ENCODE peak calls at places on chromosomes 5 and 9, in seven cellular contexts. Q, I, L, V, A, N and M are unnamed samples.

GRCh38 chr5:151212361-151212899 is 11.5 kb downstream of the CCDC69 start:
- DNase-seq in Q (no peak), I (no peak), L (peak), V (no peak), A (peak), N (no peak), M (no peak)

GRCh38 chr5:177310757-177311173 is 933 bp downstream of the MXD3 start:
- DNase-seq in Q (peak), I (no peak), L (peak), V (no peak), A (no peak), N (peak), M (peak)

GRCh38 chr5:112848116-112848811 is 12.8 kb upstream of the SRP19 start:
- DNase-seq in Q (peak), I (no peak), L (peak), V (peak), A (no peak), N (peak), M (peak)

GRCh38 chr5:156367602-156368001 is 40.6 kb downstream of the SGCD start:
- DNase-seq in Q (no peak), I (no peak), L (no peak), V (no peak), A (peak), N (no peak), M (no peak)

GRCh38 chr5:82335807-82336206 is 57.7 kb upstream of the RPS23 start:
- DNase-seq in Q (no peak), I (no peak), L (no peak), V (no peak), A (no peak), N (no peak), M (no peak)

GRCh38 chr5:2295476-2295875 is 412.8 kb upstream of the IRX4 start:
- DNase-seq in Q (no peak), I (no peak), L (no peak), V (no peak), A (no peak), N (no peak), M (no peak)

GRCh38 chr5:58794875-58795274 is 212.0 kb downstream of the RAB3C start:
- DNase-seq in Q (no peak), I (no peak), L (peak), V (no peak), A (no peak), N (no peak), M (peak)

GRCh38 chr9:86353591-86354047 is 591 bp downstream of the TUT7 start:
- DNase-seq in Q (peak), I (no peak), L (peak), V (no peak), A (no peak), N (peak), M (peak)

GRCh38 chr5:146334074-146334533 is 4.5 kb upstream of the POU4F3 start:
- DNase-seq in Q (no peak), I (no peak), L (no peak), V (no peak), A (no peak), N (no peak), M (no peak)

GRCh38 chr5:96669919-96670318 is 7.7 kb downstream of the CAST start:
- DNase-seq in Q (no peak), I (no peak), L (no peak), V (no peak), A (no peak), N (no peak), M (no peak)

GRCh38 chr5:77431719-77432118 is 60.4 kb downstream of the WDR41 start:
- DNase-seq in Q (no peak), I (no peak), L (no peak), V (no peak), A (no peak), N (no peak), M (no peak)

GRCh38 chr5:77438057-77438456 is 54.1 kb downstream of the WDR41 start:
- DNase-seq in Q (no peak), I (no peak), L (no peak), V (no peak), A (no peak), N (no peak), M (no peak)

GRCh38 chr5:77431286-77431685 is 60.8 kb downstream of the WDR41 start:
- DNase-seq in Q (no peak), I (no peak), L (no peak), V (no peak), A (no peak), N (peak), M (peak)

GRCh38 chr5:77437194-77437593 is 54.9 kb downstream of the WDR41 start:
- DNase-seq in Q (no peak), I (no peak), L (peak), V (peak), A (no peak), N (no peak), M (peak)
- TF ChIP-seq CTCF in Q (no peak), I (peak), L (peak), V (no peak), A (peak), N (peak), M (peak)

GRCh38 chr5:171630047-171630669 is 155.5 kb upstream of the SMIM23 start:
- DNase-seq in Q (peak), I (no peak), L (no peak), V (peak), A (peak), N (peak), M (peak)
- H3K4me3 ChIP-seq in Q (no peak), I (no peak), L (no peak), V (no peak), A (no peak), N (no peak), M (peak)

GRCh38 chr5:154654484-154655375 is 100.4 kb upstream of the LARP1 start:
- DNase-seq in Q (no peak), I (no peak), L (no peak), V (no peak), A (no peak), N (no peak), M (peak)
- TF ChIP-seq CTCF in Q (no peak), I (no peak), L (no peak), V (no peak), A (no peak), N (no peak), M (no peak)

DNA sequence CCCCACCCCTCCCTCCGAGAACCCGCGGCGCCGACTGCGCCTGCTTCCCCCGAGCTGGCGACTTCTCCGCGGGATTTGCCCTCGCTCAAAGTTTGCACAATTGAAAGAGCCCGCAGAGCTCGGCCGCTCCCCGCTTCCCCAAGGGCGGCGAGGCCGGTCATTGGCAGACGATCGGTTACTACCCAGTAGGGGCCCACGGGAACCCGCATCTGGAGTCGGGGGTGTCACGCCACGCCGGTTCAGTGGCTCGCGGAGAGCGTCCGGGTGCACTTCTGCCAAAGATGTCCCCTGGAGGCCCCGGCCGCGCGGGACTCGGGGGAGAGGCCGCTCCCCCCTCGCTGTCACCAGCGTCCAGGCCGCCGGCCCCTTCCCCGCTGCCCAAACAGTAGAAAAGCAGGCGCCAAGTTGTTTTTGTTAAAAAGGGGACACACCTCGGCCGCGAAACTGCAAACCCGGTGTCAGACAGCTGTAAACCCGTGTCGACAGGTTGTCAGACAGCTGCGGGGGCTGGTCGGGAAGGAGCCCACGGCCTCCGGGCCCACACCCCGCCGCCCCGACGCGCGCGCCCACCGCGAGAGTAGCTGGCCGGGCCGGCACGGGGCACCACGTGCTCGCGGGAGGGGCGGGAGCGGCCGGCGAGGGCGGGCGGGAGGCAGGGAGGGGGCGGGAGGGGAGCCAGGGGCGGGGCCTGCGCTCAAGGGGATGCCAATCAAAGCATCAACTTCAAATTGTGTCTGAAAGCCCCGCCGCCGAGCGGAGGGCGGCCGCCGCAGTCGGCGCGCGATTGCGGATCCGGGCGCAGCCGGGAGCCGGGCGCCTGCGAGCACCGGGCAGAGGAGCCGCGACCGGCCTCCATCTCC is at the start of gene IRX1:
- DNase-seq in Q (peak), I (no peak), L (no peak), V (peak), A (no peak), N (peak), M (no peak)
- H3K4me3 ChIP-seq in Q (peak), I (no peak), L (no peak), V (no peak), A (no peak), N (peak), M (no peak)

GRCh38 chr5:114055810-114056476 is 305.9 kb upstream of the KCNN2 start:
- DNase-seq in Q (no peak), I (peak), L (no peak), V (peak), A (no peak), N (no peak), M (peak)

GRCh38 chr5:114050087-114050486 is 311.8 kb upstream of the KCNN2 start:
- DNase-seq in Q (no peak), I (no peak), L (no peak), V (no peak), A (no peak), N (no peak), M (no peak)

GRCh38 chr5:114053377-114053776 is 308.5 kb upstream of the KCNN2 start:
- DNase-seq in Q (no peak), I (no peak), L (no peak), V (no peak), A (no peak), N (no peak), M (no peak)

DNA sequence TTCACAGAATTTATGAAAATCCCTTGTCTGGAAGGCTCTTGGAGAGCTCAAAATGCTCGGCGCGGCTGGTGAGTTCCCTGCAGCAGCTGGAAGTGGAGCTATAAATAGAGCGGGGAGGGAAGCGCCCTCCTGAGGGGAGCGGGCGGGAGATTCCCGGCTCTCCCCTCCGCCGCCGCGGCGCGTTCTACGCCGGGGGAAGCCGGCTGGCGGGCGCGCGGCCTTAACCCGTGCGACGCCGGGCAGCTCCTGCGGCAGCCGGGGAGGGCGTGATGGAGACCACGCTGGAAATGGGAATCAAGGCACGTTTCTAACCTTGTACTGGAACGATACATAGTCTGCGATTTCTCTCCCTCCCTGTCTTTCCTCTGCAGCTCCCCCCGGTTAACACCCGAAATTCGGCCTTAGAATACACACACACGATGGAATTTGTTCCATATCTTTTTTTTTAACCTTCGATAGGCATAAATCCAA is 306.5 kb upstream of the KCNN2 start:
- DNase-seq in Q (no peak), I (peak), L (no peak), V (peak), A (no peak), N (no peak), M (peak)
- TF ChIP-seq CTCF in Q (no peak), I (no peak), L (no peak), V (no peak), A (no peak), N (no peak), M (no peak)